ENCODE peak calls at places on chromosomes 4 and X, in seven cellular contexts. One of them, this sample, is unnamed.

GRCh38 chr4:13942936-13943335 is 315.4 kb upstream of the BOD1L1 start:
- DNase-seq in mammary epithelial cell: no peak
- DNase-seq in lower lobe of right lung: no peak
- DNase-seq in foreskin fibroblast: no peak
- DNase-seq in HCT116: no peak
- DNase-seq in lower leg skin: no peak
- DNase-seq in omental fat pad: no peak
- DNase-seq in this sample: no peak

GRCh38 chr4:140004580-140005314 is 149.2 kb downstream of the MAML3 start:
- DNase-seq in mammary epithelial cell: peak
- DNase-seq in lower lobe of right lung: peak
- DNase-seq in foreskin fibroblast: peak
- DNase-seq in HCT116: no peak
- DNase-seq in lower leg skin: no peak
- DNase-seq in omental fat pad: no peak
- DNase-seq in this sample: no peak

GRCh38 chr4:2432991-2433530 is 14.3 kb downstream of the CFAP99 start:
- DNase-seq in mammary epithelial cell: no peak
- DNase-seq in lower lobe of right lung: no peak
- DNase-seq in foreskin fibroblast: peak
- DNase-seq in HCT116: no peak
- DNase-seq in lower leg skin: no peak
- DNase-seq in omental fat pad: no peak
- DNase-seq in this sample: no peak

GRCh38 chr4:186227744-186228513 is 622 bp downstream of the KLKB1 start:
- DNase-seq in mammary epithelial cell: no peak
- DNase-seq in lower lobe of right lung: no peak
- DNase-seq in foreskin fibroblast: no peak
- DNase-seq in HCT116: no peak
- DNase-seq in lower leg skin: no peak
- DNase-seq in omental fat pad: no peak
- DNase-seq in this sample: no peak

GRCh38 chrX:109840585-109840984 is 107.5 kb upstream of the ACSL4 start:
- DNase-seq in mammary epithelial cell: peak
- DNase-seq in lower lobe of right lung: no peak
- DNase-seq in foreskin fibroblast: peak
- DNase-seq in HCT116: peak
- DNase-seq in lower leg skin: peak
- DNase-seq in omental fat pad: no peak
- DNase-seq in this sample: no peak

GRCh38 chrX:151359931-151360871 is 36.8 kb upstream of the VMA21 start:
- DNase-seq in mammary epithelial cell: peak
- DNase-seq in lower lobe of right lung: peak
- DNase-seq in foreskin fibroblast: peak
- DNase-seq in HCT116: no peak
- DNase-seq in lower leg skin: no peak
- DNase-seq in omental fat pad: no peak
- DNase-seq in this sample: peak

GRCh38 chr4:130486841-130487240 is 1390.9 kb downstream of the C4orf33 start:
- DNase-seq in mammary epithelial cell: no peak
- DNase-seq in lower lobe of right lung: no peak
- DNase-seq in foreskin fibroblast: peak
- DNase-seq in HCT116: no peak
- DNase-seq in lower leg skin: no peak
- DNase-seq in omental fat pad: no peak
- DNase-seq in this sample: no peak

GRCh38 chrX:111519215-111519614 is 7.8 kb downstream of the SERTM2 start:
- DNase-seq in mammary epithelial cell: no peak
- DNase-seq in lower lobe of right lung: no peak
- DNase-seq in foreskin fibroblast: no peak
- DNase-seq in HCT116: no peak
- DNase-seq in lower leg skin: no peak
- DNase-seq in omental fat pad: no peak
- DNase-seq in this sample: no peak

GRCh38 chrX:41198410-41198809 is 113.2 kb downstream of the USP9X start:
- DNase-seq in mammary epithelial cell: peak
- DNase-seq in lower lobe of right lung: no peak
- DNase-seq in foreskin fibroblast: no peak
- DNase-seq in HCT116: no peak
- DNase-seq in lower leg skin: no peak
- DNase-seq in omental fat pad: no peak
- DNase-seq in this sample: no peak

GRCh38 chrX:147476008-147476407 is 435.7 kb upstream of the FMR1 start:
- DNase-seq in mammary epithelial cell: no peak
- DNase-seq in lower lobe of right lung: no peak
- DNase-seq in foreskin fibroblast: no peak
- DNase-seq in HCT116: no peak
- DNase-seq in lower leg skin: no peak
- DNase-seq in omental fat pad: no peak
- DNase-seq in this sample: no peak

GRCh38 chrX:39012561-39013209 is 211.4 kb downstream of the MID1IP1 start:
- DNase-seq in mammary epithelial cell: no peak
- DNase-seq in lower lobe of right lung: no peak
- DNase-seq in foreskin fibroblast: peak
- DNase-seq in HCT116: no peak
- DNase-seq in lower leg skin: no peak
- DNase-seq in omental fat pad: no peak
- DNase-seq in this sample: no peak

GRCh38 chrX:88584283-88584682 is 162.7 kb upstream of the CPXCR1 start:
- DNase-seq in mammary epithelial cell: no peak
- DNase-seq in lower lobe of right lung: no peak
- DNase-seq in foreskin fibroblast: no peak
- DNase-seq in HCT116: no peak
- DNase-seq in lower leg skin: no peak
- DNase-seq in omental fat pad: no peak
- DNase-seq in this sample: no peak

GRCh38 chrX:7346021-7346420 is 198.1 kb upstream of the PUDP start:
- DNase-seq in mammary epithelial cell: no peak
- DNase-seq in lower lobe of right lung: no peak
- DNase-seq in foreskin fibroblast: peak
- DNase-seq in HCT116: no peak
- DNase-seq in lower leg skin: no peak
- DNase-seq in omental fat pad: no peak
- DNase-seq in this sample: no peak

GRCh38 chrX:9340619-9341304 is 124.1 kb upstream of the TBL1X start:
- DNase-seq in mammary epithelial cell: no peak
- DNase-seq in lower lobe of right lung: no peak
- DNase-seq in foreskin fibroblast: peak
- DNase-seq in HCT116: no peak
- DNase-seq in lower leg skin: peak
- DNase-seq in omental fat pad: no peak
- DNase-seq in this sample: peak

GRCh38 chr4:7428261-7429068 is 6.3 kb downstream of the PSAPL1 start:
- DNase-seq in mammary epithelial cell: no peak
- DNase-seq in lower lobe of right lung: peak
- DNase-seq in foreskin fibroblast: no peak
- DNase-seq in HCT116: no peak
- DNase-seq in lower leg skin: no peak
- DNase-seq in omental fat pad: no peak
- DNase-seq in this sample: no peak

GRCh38 chr4:70382691-70383181 is at the start of gene SMR3B:
- DNase-seq in mammary epithelial cell: no peak
- DNase-seq in lower lobe of right lung: no peak
- DNase-seq in foreskin fibroblast: no peak
- DNase-seq in HCT116: no peak
- DNase-seq in lower leg skin: no peak
- DNase-seq in omental fat pad: no peak
- DNase-seq in this sample: no peak

GRCh38 chr4:33494150-33494549 is 2750.2 kb downstream of the ARAP2 start:
- DNase-seq in mammary epithelial cell: no peak
- DNase-seq in lower lobe of right lung: no peak
- DNase-seq in foreskin fibroblast: peak
- DNase-seq in HCT116: no peak
- DNase-seq in lower leg skin: no peak
- DNase-seq in omental fat pad: no peak
- DNase-seq in this sample: no peak

GRCh38 chrX:155216940-155217450 is 735 bp downstream of the VBP1 start:
- DNase-seq in mammary epithelial cell: no peak
- DNase-seq in lower lobe of right lung: no peak
- DNase-seq in foreskin fibroblast: peak
- DNase-seq in HCT116: no peak
- DNase-seq in lower leg skin: no peak
- DNase-seq in omental fat pad: no peak
- DNase-seq in this sample: no peak

GRCh38 chrX:53318766-53319353 is 37.5 kb upstream of the IQSEC2 start:
- DNase-seq in mammary epithelial cell: no peak
- DNase-seq in lower lobe of right lung: no peak
- DNase-seq in foreskin fibroblast: no peak
- DNase-seq in HCT116: no peak
- DNase-seq in lower leg skin: no peak
- DNase-seq in omental fat pad: no peak
- DNase-seq in this sample: no peak

GRCh38 chr4:2649604-2650114 is 106.5 kb downstream of the TNIP2 start:
- DNase-seq in mammary epithelial cell: no peak
- DNase-seq in lower lobe of right lung: peak
- DNase-seq in foreskin fibroblast: no peak
- DNase-seq in HCT116: no peak
- DNase-seq in lower leg skin: no peak
- DNase-seq in omental fat pad: no peak
- DNase-seq in this sample: no peak

GRCh38 chr4:169070895-169071218 is 60.8 kb upstream of the CBR4 start:
- DNase-seq in mammary epithelial cell: peak
- DNase-seq in lower lobe of right lung: no peak
- DNase-seq in foreskin fibroblast: no peak
- DNase-seq in HCT116: no peak
- DNase-seq in lower leg skin: no peak
- DNase-seq in omental fat pad: no peak
- DNase-seq in this sample: no peak

GRCh38 chrX:1420371-1420770 is 28.5 kb upstream of the SLC25A6 start:
- DNase-seq in mammary epithelial cell: no peak
- DNase-seq in lower lobe of right lung: peak
- DNase-seq in foreskin fibroblast: no peak
- DNase-seq in HCT116: no peak
- DNase-seq in lower leg skin: no peak
- DNase-seq in omental fat pad: no peak
- DNase-seq in this sample: no peak

DNA sequence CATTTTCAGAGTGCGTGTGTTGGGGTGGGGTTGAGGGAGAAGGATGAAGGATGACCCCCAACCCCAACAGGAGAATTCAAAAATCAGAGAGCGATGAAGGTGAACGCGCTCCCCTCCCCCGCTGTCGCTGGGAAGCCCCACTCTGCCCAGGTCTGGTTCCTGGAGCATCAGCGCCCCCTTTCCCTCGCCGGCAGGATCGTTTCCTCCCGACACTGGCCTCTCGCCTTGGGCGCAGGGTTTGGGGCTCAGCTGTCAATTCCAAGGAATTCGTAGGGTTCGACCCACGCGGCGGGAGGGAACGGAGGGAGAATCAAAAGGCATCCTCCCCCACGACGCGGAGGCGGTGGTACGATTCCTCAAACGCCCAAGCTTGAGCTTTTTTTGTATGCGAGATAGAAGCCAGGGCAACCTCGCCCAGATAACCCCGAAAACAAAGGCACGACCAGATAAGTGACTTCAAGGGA is 997 bp upstream of the PDGFRA start:
- DNase-seq in mammary epithelial cell: peak
- DNase-seq in lower lobe of right lung: peak
- DNase-seq in foreskin fibroblast: peak
- DNase-seq in HCT116: no peak
- DNase-seq in lower leg skin: peak
- DNase-seq in omental fat pad: peak
- DNase-seq in this sample: no peak
- TF ChIP-seq CTCF in mammary epithelial cell: peak
- TF ChIP-seq CTCF in lower lobe of right lung: peak
- TF ChIP-seq CTCF in foreskin fibroblast: peak
- TF ChIP-seq CTCF in HCT116: peak
- TF ChIP-seq CTCF in lower leg skin: no peak
- TF ChIP-seq CTCF in omental fat pad: no peak
- TF ChIP-seq CTCF in this sample: no peak

GRCh38 chr4:113979157-113979972 is at the start of gene ARSJ:
- DNase-seq in mammary epithelial cell: peak
- DNase-seq in lower lobe of right lung: peak
- DNase-seq in foreskin fibroblast: peak
- DNase-seq in HCT116: peak
- DNase-seq in lower leg skin: peak
- DNase-seq in omental fat pad: no peak
- DNase-seq in this sample: no peak
- TF ChIP-seq CTCF in mammary epithelial cell: no peak
- TF ChIP-seq CTCF in lower lobe of right lung: no peak
- TF ChIP-seq CTCF in foreskin fibroblast: peak
- TF ChIP-seq CTCF in HCT116: no peak
- TF ChIP-seq CTCF in lower leg skin: no peak
- TF ChIP-seq CTCF in omental fat pad: no peak
- TF ChIP-seq CTCF in this sample: no peak

DNA sequence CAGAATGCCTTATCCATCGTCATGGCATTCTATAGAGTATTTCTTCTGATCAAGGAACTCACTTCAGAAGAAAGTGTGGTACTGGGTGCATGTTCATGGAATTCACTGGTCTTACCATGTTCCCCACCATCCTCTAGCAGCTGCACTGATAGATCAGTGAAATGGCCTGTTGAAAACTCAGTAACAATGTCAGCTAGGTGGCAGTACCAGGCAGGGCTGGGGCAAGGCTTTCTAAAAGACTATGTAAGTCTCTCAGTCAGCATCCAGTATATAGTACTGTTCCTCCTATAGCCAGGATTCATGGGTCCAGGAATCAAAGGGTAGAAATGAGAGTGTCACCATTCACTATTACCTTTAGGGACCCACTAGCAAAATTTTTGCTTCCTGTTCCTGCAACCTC is 15.8 kb upstream of the LDB2 start:
- DNase-seq in mammary epithelial cell: no peak
- DNase-seq in lower lobe of right lung: no peak
- DNase-seq in foreskin fibroblast: peak
- DNase-seq in HCT116: no peak
- DNase-seq in lower leg skin: no peak
- DNase-seq in omental fat pad: no peak
- DNase-seq in this sample: no peak
- TF ChIP-seq CTCF in mammary epithelial cell: no peak
- TF ChIP-seq CTCF in lower lobe of right lung: peak
- TF ChIP-seq CTCF in foreskin fibroblast: peak
- TF ChIP-seq CTCF in HCT116: peak
- TF ChIP-seq CTCF in lower leg skin: no peak
- TF ChIP-seq CTCF in omental fat pad: no peak
- TF ChIP-seq CTCF in this sample: no peak

DNA sequence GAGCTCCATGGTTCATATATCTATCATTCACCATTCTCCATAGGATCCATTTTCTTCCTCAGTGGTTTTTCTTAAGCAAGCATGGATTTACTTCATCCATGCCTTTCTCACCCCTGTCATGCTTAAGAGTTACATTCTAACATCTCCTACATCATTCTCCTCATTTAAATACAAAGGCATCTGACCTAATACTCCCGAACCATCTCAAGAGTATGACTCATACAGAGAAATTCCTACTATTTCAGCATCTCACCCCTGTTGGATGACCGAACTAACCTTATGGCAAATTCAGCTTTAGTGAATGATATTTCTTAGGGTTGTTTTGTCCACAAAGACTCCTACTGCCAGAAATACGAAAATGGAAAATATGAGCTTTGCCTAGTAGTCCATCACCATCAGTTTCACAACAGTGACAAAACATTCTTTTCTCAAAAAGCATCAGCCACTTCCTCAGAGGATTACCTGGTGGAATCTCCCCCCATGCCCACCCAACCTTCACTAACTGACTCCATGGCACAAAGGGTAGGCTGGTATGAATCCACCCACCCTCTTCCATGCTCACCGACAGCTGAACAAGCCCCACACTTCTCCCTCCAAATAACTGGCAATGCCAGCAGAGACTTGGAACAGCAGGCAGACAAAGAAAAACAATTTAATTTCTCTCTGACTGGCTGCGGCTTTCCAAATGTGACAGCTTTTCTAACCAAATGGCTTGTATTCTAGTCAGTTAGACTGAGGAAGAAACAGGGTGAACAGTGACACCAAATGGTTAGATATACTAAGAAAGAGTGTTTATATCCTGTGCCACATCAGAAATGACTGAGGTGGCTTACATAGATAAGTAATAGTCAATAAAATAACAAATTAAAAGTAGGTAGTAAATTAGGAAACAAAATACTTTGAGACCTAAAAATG is 199.1 kb upstream of the ADAMTS3 start:
- DNase-seq in mammary epithelial cell: peak
- DNase-seq in lower lobe of right lung: no peak
- DNase-seq in foreskin fibroblast: peak
- DNase-seq in HCT116: no peak
- DNase-seq in lower leg skin: no peak
- DNase-seq in omental fat pad: no peak
- DNase-seq in this sample: no peak
- TF ChIP-seq CTCF in mammary epithelial cell: no peak
- TF ChIP-seq CTCF in lower lobe of right lung: no peak
- TF ChIP-seq CTCF in foreskin fibroblast: no peak
- TF ChIP-seq CTCF in HCT116: no peak
- TF ChIP-seq CTCF in lower leg skin: no peak
- TF ChIP-seq CTCF in omental fat pad: no peak
- TF ChIP-seq CTCF in this sample: no peak

This sample was measured in CD8-positive, alpha-beta T cell.